ENCODE peak calls at places on chromosome 2, in four cellular contexts. K is stimulated activated CD8-positive, alpha-beta memory T cell treated with anti-CD3 and anti-CD28 coated beads, Interleukin-4, amount 100 ng/mL, for 24 hours; E is AG08395; W is AG08396. J is an unnamed sample.

GRCh38 chr2:128779301-128780095 is 460.8 kb upstream of the HS6ST1 start:
- DNase-seq in K (no peak), W (no peak), E (no peak), J (no peak)

GRCh38 chr2:64422466-64422865 is 31.5 kb upstream of the LGALSL start:
- DNase-seq in W (no peak), K (no peak), E (peak), J (no peak)

GRCh38 chr2:63875143-63875542 is 33.4 kb downstream of the UGP2 start:
- DNase-seq in E (peak), K (no peak), W (no peak), J (no peak)

GRCh38 chr2:240441993-240442411 is 6.5 kb downstream of the GPC1 start:
- DNase-seq in W (no peak), K (no peak), E (no peak), J (no peak)

GRCh38 chr2:163266772-163267171 is 428.2 kb upstream of the KCNH7 start:
- DNase-seq in E (peak), K (no peak), W (no peak), J (no peak)

GRCh38 chr2:47232738-47233415 is 77.8 kb upstream of the STPG4 start:
- DNase-seq in E (no peak), W (no peak), K (no peak), J (no peak)

GRCh38 chr2:236688563-236689392 is 119.2 kb downstream of the ACKR3 start:
- DNase-seq in E (no peak), K (no peak), W (no peak), J (no peak)

GRCh38 chr2:136327162-136327852 is 209.4 kb upstream of the CXCR4 start:
- DNase-seq in E (no peak), W (no peak), K (peak), J (peak)

GRCh38 chr2:238821391-238821790 is 26.5 kb upstream of the TWIST2 start:
- DNase-seq in W (no peak), E (peak), K (no peak), J (no peak)